ENCODE peak calls at places on chromosomes 13 and 19, in seven cellular contexts. One of them, this sample, is unnamed.

GRCh38 chr13:76887070-76887563 is 912 bp upstream of the KCTD12 start:
- DNase-seq in bronchial epithelial cell: no peak
- DNase-seq in WTC11: peak; percentile 45
- DNase-seq in brain microvascular endothelial cell: no peak
- DNase-seq in heart right ventricle: peak; percentile 21
- DNase-seq in osteocyte: no peak
- DNase-seq in neural progenitor cell: peak; percentile 48
- DNase-seq in this sample: no peak

GRCh38 chr13:99973163-99973785 is 1.7 kb upstream of the ZIC5 start:
- DNase-seq in neural progenitor cell: no peak
- DNase-seq in WTC11: no peak
- DNase-seq in heart right ventricle: no peak
- DNase-seq in bronchial epithelial cell: no peak
- DNase-seq in osteocyte: no peak
- DNase-seq in brain microvascular endothelial cell: no peak
- DNase-seq in this sample: no peak

GRCh38 chr19:11499890-11500420 is 5.7 kb downstream of the ZNF653 start:
- DNase-seq in osteocyte: no peak
- DNase-seq in neural progenitor cell: no peak
- DNase-seq in WTC11: no peak
- DNase-seq in heart right ventricle: no peak
- DNase-seq in bronchial epithelial cell: no peak
- DNase-seq in brain microvascular endothelial cell: no peak
- DNase-seq in this sample: no peak

GRCh38 chr13:111006508-111007031 is 91.7 kb upstream of the ANKRD10 start:
- DNase-seq in osteocyte: no peak
- DNase-seq in neural progenitor cell: peak; percentile 37
- DNase-seq in bronchial epithelial cell: peak; percentile 31
- DNase-seq in heart right ventricle: peak; percentile 88
- DNase-seq in WTC11: no peak
- DNase-seq in brain microvascular endothelial cell: peak; percentile 96
- DNase-seq in this sample: no peak

GRCh38 chr19:43984687-43985000 is 656 bp downstream of the ZNF155 start:
- DNase-seq in osteocyte: no peak
- DNase-seq in neural progenitor cell: no peak
- DNase-seq in brain microvascular endothelial cell: no peak
- DNase-seq in heart right ventricle: peak; percentile 24
- DNase-seq in WTC11: no peak
- DNase-seq in bronchial epithelial cell: no peak
- DNase-seq in this sample: no peak

GRCh38 chr13:26051231-26052135 is at the start of gene SHISA2:
- DNase-seq in osteocyte: peak; percentile 88
- DNase-seq in neural progenitor cell: peak; percentile 93
- DNase-seq in WTC11: peak; percentile 77
- DNase-seq in bronchial epithelial cell: peak; percentile 20
- DNase-seq in heart right ventricle: no peak
- DNase-seq in brain microvascular endothelial cell: no peak
- DNase-seq in this sample: no peak

GRCh38 chr19:8196271-8196908 is 12.8 kb upstream of the CERS4 start:
- DNase-seq in osteocyte: no peak
- DNase-seq in WTC11: no peak
- DNase-seq in heart right ventricle: no peak
- DNase-seq in neural progenitor cell: peak; percentile 28
- DNase-seq in brain microvascular endothelial cell: no peak
- DNase-seq in bronchial epithelial cell: no peak
- DNase-seq in this sample: no peak

GRCh38 chr13:26185720-26186119 is 36.4 kb downstream of the RNF6 start:
- DNase-seq in bronchial epithelial cell: peak; percentile 9
- DNase-seq in WTC11: no peak
- DNase-seq in brain microvascular endothelial cell: no peak
- DNase-seq in osteocyte: no peak
- DNase-seq in neural progenitor cell: no peak
- DNase-seq in heart right ventricle: no peak
- DNase-seq in this sample: no peak

GRCh38 chr19:47511128-47511517 is 3.7 kb downstream of the NAPA start:
- DNase-seq in WTC11: no peak
- DNase-seq in osteocyte: no peak
- DNase-seq in heart right ventricle: no peak
- DNase-seq in bronchial epithelial cell: no peak
- DNase-seq in neural progenitor cell: no peak
- DNase-seq in brain microvascular endothelial cell: no peak
- DNase-seq in this sample: no peak

GRCh38 chr13:106385669-106386068 is 149.8 kb downstream of the EFNB2 start:
- DNase-seq in bronchial epithelial cell: no peak
- DNase-seq in neural progenitor cell: no peak
- DNase-seq in osteocyte: no peak
- DNase-seq in brain microvascular endothelial cell: no peak
- DNase-seq in WTC11: no peak
- DNase-seq in heart right ventricle: no peak
- DNase-seq in this sample: no peak

GRCh38 chr19:46727036-46727501 is 10.2 kb upstream of the PRKD2 start:
- DNase-seq in WTC11: no peak
- DNase-seq in osteocyte: no peak
- DNase-seq in heart right ventricle: no peak
- DNase-seq in brain microvascular endothelial cell: no peak
- DNase-seq in bronchial epithelial cell: no peak
- DNase-seq in neural progenitor cell: no peak
- DNase-seq in this sample: no peak

GRCh38 chr13:90420683-90421082 is 926.8 kb upstream of the MIR17HG start:
- DNase-seq in neural progenitor cell: no peak
- DNase-seq in osteocyte: no peak
- DNase-seq in bronchial epithelial cell: no peak
- DNase-seq in WTC11: no peak
- DNase-seq in brain microvascular endothelial cell: no peak
- DNase-seq in heart right ventricle: no peak
- DNase-seq in this sample: no peak

GRCh38 chr19:5889288-5889971 is 14.2 kb downstream of the NDUFA11 start:
- DNase-seq in neural progenitor cell: no peak
- DNase-seq in brain microvascular endothelial cell: no peak
- DNase-seq in WTC11: no peak
- DNase-seq in osteocyte: no peak
- DNase-seq in bronchial epithelial cell: no peak
- DNase-seq in heart right ventricle: no peak
- DNase-seq in this sample: no peak

GRCh38 chr13:83498486-83499190 is 383.6 kb downstream of the SLITRK1 start:
- DNase-seq in heart right ventricle: no peak
- DNase-seq in brain microvascular endothelial cell: peak; percentile 11
- DNase-seq in neural progenitor cell: no peak
- DNase-seq in osteocyte: no peak
- DNase-seq in bronchial epithelial cell: peak; percentile 83
- DNase-seq in WTC11: no peak
- DNase-seq in this sample: no peak

GRCh38 chr13:99275093-99275469 is 16.9 kb upstream of the GPR18 start:
- DNase-seq in heart right ventricle: no peak
- DNase-seq in WTC11: no peak
- DNase-seq in bronchial epithelial cell: peak; percentile 13
- DNase-seq in neural progenitor cell: no peak
- DNase-seq in brain microvascular endothelial cell: peak; percentile 69
- DNase-seq in osteocyte: no peak
- DNase-seq in this sample: no peak

GRCh38 chr13:50224534-50224933 is 209.3 kb downstream of the KCNRG start:
- DNase-seq in osteocyte: no peak
- DNase-seq in neural progenitor cell: no peak
- DNase-seq in heart right ventricle: no peak
- DNase-seq in bronchial epithelial cell: peak; percentile 96
- DNase-seq in brain microvascular endothelial cell: peak; percentile 62
- DNase-seq in WTC11: no peak
- DNase-seq in this sample: no peak

DNA sequence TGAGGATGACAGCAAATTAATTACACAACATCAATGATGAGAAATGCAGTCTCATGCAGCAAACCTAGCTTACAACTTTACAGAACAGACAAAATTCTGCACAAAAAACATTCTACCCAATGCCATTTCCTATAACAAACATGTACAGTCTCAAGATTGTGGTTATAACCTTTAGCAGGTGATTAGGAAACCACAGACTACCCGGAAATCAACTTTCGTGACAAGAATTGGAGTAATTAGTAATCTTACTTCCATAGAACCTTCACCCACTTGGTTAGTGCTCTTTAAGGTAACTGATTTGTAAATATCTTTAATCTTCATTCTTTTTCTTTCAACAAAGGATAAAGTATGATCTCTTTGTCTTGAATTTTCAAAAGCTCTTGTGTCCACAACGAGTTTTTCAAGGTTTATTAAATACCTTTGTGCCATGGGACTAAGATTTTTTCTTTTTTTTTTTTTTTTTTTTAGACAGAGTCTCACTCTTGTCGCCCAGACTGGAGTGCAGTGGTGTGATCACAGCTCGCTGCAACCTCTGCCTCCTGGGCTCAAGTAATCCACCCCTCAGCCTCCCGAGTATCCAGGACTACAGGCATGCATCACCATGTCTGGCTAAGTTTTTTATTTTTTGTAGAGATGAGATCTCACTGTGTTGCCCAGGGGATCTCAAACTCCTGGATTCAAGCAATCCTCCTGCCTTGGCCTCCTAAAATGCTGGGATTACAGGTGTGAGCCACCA is 78.8 kb downstream of the MAP4K1 start:
- DNase-seq in brain microvascular endothelial cell: no peak
- DNase-seq in WTC11: no peak
- DNase-seq in heart right ventricle: no peak
- DNase-seq in osteocyte: no peak
- DNase-seq in bronchial epithelial cell: peak; percentile 15
- DNase-seq in neural progenitor cell: no peak
- DNase-seq in this sample: no peak
- TF ChIP-seq CTCF in brain microvascular endothelial cell: no peak
- TF ChIP-seq CTCF in WTC11: no peak
- TF ChIP-seq CTCF in heart right ventricle: no peak
- TF ChIP-seq CTCF in osteocyte: no peak
- TF ChIP-seq CTCF in bronchial epithelial cell: no peak
- TF ChIP-seq CTCF in neural progenitor cell: no peak
- TF ChIP-seq CTCF in this sample: no peak

DNA sequence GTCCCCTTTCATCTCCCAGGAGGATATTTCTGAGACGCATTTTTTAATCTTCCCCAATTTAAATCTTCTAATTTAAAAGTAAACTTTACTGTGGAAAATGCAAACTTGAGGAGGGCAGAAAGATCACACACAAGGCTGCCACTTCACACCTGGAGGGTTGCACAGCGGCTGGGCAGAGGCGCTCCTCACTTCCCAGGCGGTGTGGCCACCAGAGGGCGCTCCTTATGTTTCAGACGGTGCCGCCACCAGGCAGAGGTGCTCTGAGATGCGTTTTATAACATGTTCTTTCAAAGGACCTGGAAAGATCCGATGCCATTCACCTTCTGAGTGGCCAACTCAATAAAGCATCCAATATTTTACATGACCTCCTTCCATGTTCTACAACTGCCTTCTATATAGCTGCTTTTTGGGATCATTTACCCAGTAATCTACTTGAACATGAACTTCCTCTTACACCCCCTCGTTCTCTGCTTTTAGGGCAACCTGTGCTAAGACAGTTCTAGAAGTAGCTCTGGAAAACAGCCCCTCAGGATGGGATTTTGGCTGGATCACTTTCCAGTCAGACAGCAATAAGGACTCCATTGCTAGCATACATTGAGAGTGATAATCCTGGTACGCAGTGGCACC is 14.8 kb upstream of the MTUS2 start:
- DNase-seq in WTC11: peak; percentile 83
- DNase-seq in bronchial epithelial cell: no peak
- DNase-seq in osteocyte: no peak
- DNase-seq in brain microvascular endothelial cell: no peak
- DNase-seq in heart right ventricle: peak; percentile 11
- DNase-seq in neural progenitor cell: peak; percentile 52
- DNase-seq in this sample: no peak
- TF ChIP-seq CTCF in WTC11: peak; percentile 81
- TF ChIP-seq CTCF in bronchial epithelial cell: peak; percentile 29
- TF ChIP-seq CTCF in osteocyte: peak; percentile 43
- TF ChIP-seq CTCF in brain microvascular endothelial cell: peak; percentile 71
- TF ChIP-seq CTCF in heart right ventricle: peak; percentile 36
- TF ChIP-seq CTCF in neural progenitor cell: peak; percentile 67
- TF ChIP-seq CTCF in this sample: no peak

GRCh38 chr19:9427941-9428340 is 7.4 kb downstream of the ZNF266 start:
- DNase-seq in brain microvascular endothelial cell: no peak
- DNase-seq in neural progenitor cell: no peak
- DNase-seq in WTC11: no peak
- DNase-seq in osteocyte: no peak
- DNase-seq in bronchial epithelial cell: no peak
- DNase-seq in heart right ventricle: no peak
- DNase-seq in this sample: no peak

GRCh38 chr19:9435279-9436268 is at the start of gene ZNF266:
- DNase-seq in neural progenitor cell: peak; percentile 96
- DNase-seq in WTC11: peak; percentile 94
- DNase-seq in heart right ventricle: peak; percentile 89
- DNase-seq in bronchial epithelial cell: peak; percentile 79
- DNase-seq in osteocyte: peak; percentile 94
- DNase-seq in brain microvascular endothelial cell: peak; percentile 90
- DNase-seq in this sample: peak; percentile 88

GRCh38 chr19:9436358-9436757 is 985 bp upstream of the ZNF266 start:
- DNase-seq in neural progenitor cell: no peak
- DNase-seq in brain microvascular endothelial cell: no peak
- DNase-seq in bronchial epithelial cell: no peak
- DNase-seq in WTC11: no peak
- DNase-seq in heart right ventricle: no peak
- DNase-seq in osteocyte: no peak
- DNase-seq in this sample: no peak

GRCh38 chr19:9430444-9430843 is 4.9 kb downstream of the ZNF266 start:
- DNase-seq in bronchial epithelial cell: no peak
- DNase-seq in osteocyte: no peak
- DNase-seq in heart right ventricle: no peak
- DNase-seq in neural progenitor cell: no peak
- DNase-seq in WTC11: no peak
- DNase-seq in brain microvascular endothelial cell: no peak
- DNase-seq in this sample: no peak

DNA sequence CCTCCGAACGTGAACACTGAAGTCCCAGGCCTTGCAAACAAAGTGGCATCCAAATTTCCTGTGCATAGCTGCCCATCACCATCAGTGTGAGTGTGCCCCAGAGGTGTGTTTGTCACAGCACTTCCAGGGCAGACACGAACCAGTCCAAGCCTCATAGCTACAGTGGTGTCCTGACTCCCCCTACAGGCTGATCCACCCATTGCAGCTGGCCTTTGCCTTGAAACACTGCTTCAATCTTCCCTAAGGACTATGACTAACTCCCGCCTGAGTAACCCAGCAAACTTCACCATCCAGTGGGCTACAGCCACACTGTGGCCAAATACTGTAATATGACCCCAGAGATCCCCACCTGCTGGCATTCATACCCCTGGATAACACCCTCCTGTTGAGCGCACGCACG is 3.9 kb downstream of the ZNF266 start:
- DNase-seq in WTC11: peak; percentile 87
- DNase-seq in heart right ventricle: peak; percentile 21
- DNase-seq in osteocyte: no peak
- DNase-seq in bronchial epithelial cell: peak; percentile 9
- DNase-seq in neural progenitor cell: peak; percentile 58
- DNase-seq in brain microvascular endothelial cell: peak; percentile 50
- DNase-seq in this sample: no peak
- TF ChIP-seq CTCF in WTC11: peak; percentile 84
- TF ChIP-seq CTCF in heart right ventricle: peak; percentile 38
- TF ChIP-seq CTCF in osteocyte: peak; percentile 35
- TF ChIP-seq CTCF in bronchial epithelial cell: peak; percentile 44
- TF ChIP-seq CTCF in neural progenitor cell: peak; percentile 67
- TF ChIP-seq CTCF in brain microvascular endothelial cell: peak; percentile 49
- TF ChIP-seq CTCF in this sample: no peak

DNA sequence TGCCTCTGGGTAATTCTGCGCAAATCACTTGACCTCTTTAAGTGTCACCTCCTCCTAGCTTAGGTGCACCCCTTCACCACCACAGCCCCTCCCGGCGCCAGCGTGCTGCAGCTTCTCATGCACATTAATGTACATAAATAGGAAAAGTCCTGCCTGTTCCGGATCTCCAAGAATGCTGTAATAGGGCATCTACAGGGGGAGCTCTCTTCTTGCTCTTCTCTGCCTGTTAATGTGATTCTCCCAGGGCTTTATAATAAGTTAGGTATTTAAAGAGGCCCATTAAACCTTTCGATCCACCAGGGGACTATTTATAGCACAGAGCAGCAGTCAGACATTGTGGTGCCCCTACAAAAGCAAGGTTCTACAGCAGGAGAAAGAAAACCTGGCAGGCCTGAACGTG is 35.3 kb downstream of the SOX1 start:
- DNase-seq in brain microvascular endothelial cell: no peak
- DNase-seq in neural progenitor cell: peak; percentile 28
- DNase-seq in osteocyte: no peak
- DNase-seq in WTC11: no peak
- DNase-seq in bronchial epithelial cell: no peak
- DNase-seq in heart right ventricle: no peak
- DNase-seq in this sample: no peak
- TF ChIP-seq CTCF in brain microvascular endothelial cell: no peak
- TF ChIP-seq CTCF in neural progenitor cell: peak; percentile 47
- TF ChIP-seq CTCF in osteocyte: no peak
- TF ChIP-seq CTCF in WTC11: no peak
- TF ChIP-seq CTCF in bronchial epithelial cell: no peak
- TF ChIP-seq CTCF in heart right ventricle: peak; percentile 23
- TF ChIP-seq CTCF in this sample: no peak